ENCODE peak calls at places on chromosome 19, in ten cellular contexts. H, X, V, B, P, S, N, L, A and O are unnamed samples.

GRCh38 chr19:19468424-19469050 is 46.8 kb downstream of the TSSK6 start:
- DNase-seq in H (no peak), X (no peak), V (no peak), B (no peak), P (no peak), S (no peak), N (no peak), L (no peak), A (no peak), O (no peak)

GRCh38 chr19:5235458-5236219 is 105.0 kb downstream of the PTPRS start:
- DNase-seq in H (no peak), X (no peak), V (no peak), B (no peak), P (no peak), S (no peak), N (no peak), L (no peak), A (no peak), O (no peak)

GRCh38 chr19:35136977-35137702 is 1.5 kb upstream of the FXYD1 start:
- DNase-seq in H (no peak), X (no peak), V (no peak), B (no peak), P (no peak), S (no peak), N (no peak), L (no peak), A (no peak), O (no peak)

GRCh38 chr19:41443813-41444455 is 978 bp downstream of the ERICH4 start:
- DNase-seq in H (no peak), X (no peak), V (no peak), B (no peak), P (no peak), S (no peak), N (no peak), L (no peak), A (peak; percentile 46), O (no peak)

GRCh38 chr19:49861127-49861526 is 6.2 kb downstream of the PNKP start:
- DNase-seq in H (peak; percentile 30), X (no peak), V (no peak), B (no peak), P (no peak), S (peak; percentile 46), N (no peak), L (no peak), A (peak; percentile 79), O (no peak)

GRCh38 chr19:14471436-14472187 is 3.5 kb downstream of the PTGER1 start:
- DNase-seq in H (no peak), X (no peak), V (no peak), B (no peak), P (no peak), S (no peak), N (no peak), L (no peak), A (no peak), O (no peak)

GRCh38 chr19:55857149-55857548 is 20.8 kb downstream of the NLRP4 start:
- DNase-seq in H (no peak), X (no peak), V (no peak), B (no peak), P (no peak), S (no peak), N (no peak), L (no peak), A (no peak), O (no peak)

GRCh38 chr19:28196961-28197360 is 1016.0 kb downstream of the UQCRFS1 start:
- DNase-seq in H (no peak), X (no peak), V (no peak), B (no peak), P (no peak), S (no peak), N (no peak), L (no peak), A (no peak), O (no peak)

GRCh38 chr19:50518091-50519005 is 4.6 kb upstream of the ASPDH start:
- DNase-seq in H (no peak), X (no peak), V (no peak), B (no peak), P (no peak), S (no peak), N (no peak), L (no peak), A (peak; percentile 73), O (no peak)

GRCh38 chr19:51440846-51441409 is 17.3 kb downstream of the SIGLEC8 start:
- DNase-seq in H (no peak), X (no peak), V (no peak), B (no peak), P (no peak), S (no peak), N (no peak), L (no peak), A (no peak), O (no peak)

GRCh38 chr19:11387154-11388034 is 3.3 kb upstream of the EPOR start:
- DNase-seq in H (no peak), X (no peak), V (no peak), B (no peak), P (no peak), S (no peak), N (no peak), L (no peak), A (no peak), O (no peak)